ENCODE peak calls at places on chromosomes 12 and 14, in four cellular contexts. U, D, B and Z are unnamed samples.

GRCh38 chr12:48788852-48789775 is at the start of gene ADCY6:
- DNase-seq in U (peak), D (peak), B (no peak), Z (no peak)

GRCh38 chr12:99131761-99132199 is 486.7 kb downstream of the APAF1 start:
- DNase-seq in U (peak), D (peak), B (no peak), Z (no peak)

GRCh38 chr14:104735830-104736642 is 12.0 kb downstream of the ADSS1 start:
- DNase-seq in U (peak), D (peak), B (no peak), Z (peak)

GRCh38 chr12:98126637-98127335 is 388.6 kb upstream of the TMPO start:
- DNase-seq in U (no peak), D (no peak), B (no peak), Z (no peak)

GRCh38 chr14:67514650-67515385 is 18.3 kb upstream of the PLEKHH1 start:
- DNase-seq in U (peak), D (peak), B (peak), Z (peak)

GRCh38 chr12:613996-614726 is 49.1 kb downstream of the NINJ2 start:
- DNase-seq in U (peak), D (no peak), B (no peak), Z (no peak)

GRCh38 chr12:5665615-5666014 is 233.7 kb downstream of the NTF3 start:
- DNase-seq in U (peak), D (peak), B (no peak), Z (no peak)

GRCh38 chr12:9252256-9252655 is 44.1 kb upstream of the PZP start:
- DNase-seq in U (no peak), D (no peak), B (no peak), Z (no peak)